ENCODE peak calls at places on chromosomes 11 and 22, in six cellular contexts. W, D, Q, L, Z and S are unnamed samples.
A peak's percentile ranks its signal among the peaks of the same experiment; 100 is the strongest.

GRCh38 chr11:61201476-61201875 is 1.8 kb upstream of the PGA3 start:
- DNase-seq in W (no peak), D (no peak), Q (no peak), L (no peak), Z (no peak), S (no peak)

GRCh38 chr11:84634309-84634708 is 992.8 kb downstream of the DLG2 start:
- DNase-seq in W (no peak), D (no peak), Q (no peak), L (no peak), Z (no peak), S (no peak)

GRCh38 chr11:79263001-79263400 is 177.8 kb downstream of the TENM4 start:
- DNase-seq in W (no peak), D (no peak), Q (peak; percentile 26), L (no peak), Z (no peak), S (no peak)

GRCh38 chr22:17113600-17113999 is 7.6 kb downstream of the TMEM121B start:
- DNase-seq in W (no peak), D (no peak), Q (no peak), L (no peak), Z (no peak), S (no peak)

GRCh38 chr22:42928969-42929837 is 72.1 kb upstream of the ARFGAP3 start:
- DNase-seq in W (no peak), D (peak; percentile 24), Q (no peak), L (peak; percentile 62), Z (no peak), S (no peak)

GRCh38 chr11:57306156-57306876 is 18.4 kb downstream of the TNKS1BP1 start:
- DNase-seq in W (no peak), D (no peak), Q (no peak), L (peak; percentile 68), Z (no peak), S (no peak)

GRCh38 chr22:37896181-37896592 is 9.9 kb upstream of the MICALL1 start:
- DNase-seq in W (peak; percentile 82), D (no peak), Q (no peak), L (peak; percentile 23), Z (peak; percentile 42), S (peak; percentile 84)

GRCh38 chr11:2211113-2211971 is 39.7 kb upstream of the TH start:
- DNase-seq in W (no peak), D (no peak), Q (no peak), L (no peak), Z (no peak), S (no peak)

GRCh38 chr11:65429724-65430405 is 7.3 kb downstream of the NEAT1 start:
- DNase-seq in W (no peak), D (peak; percentile 94), Q (no peak), L (peak; percentile 89), Z (no peak), S (no peak)

GRCh38 chr11:110468095-110468494 is 38.3 kb downstream of the FDX1 start:
- DNase-seq in W (no peak), D (no peak), Q (no peak), L (no peak), Z (no peak), S (no peak)

GRCh38 chr11:114179234-114179941 is 116.8 kb upstream of the NNMT start:
- DNase-seq in W (no peak), D (peak; percentile 37), Q (peak; percentile 49), L (peak; percentile 99), Z (no peak), S (no peak)

GRCh38 chr11:87493516-87493915 is 455.8 kb downstream of the TMEM135 start:
- DNase-seq in W (no peak), D (no peak), Q (no peak), L (no peak), Z (no peak), S (no peak)

GRCh38 chr11:128210148-128210940 is 377.0 kb downstream of the ETS1 start:
- DNase-seq in W (no peak), D (peak; percentile 99), Q (peak; percentile 89), L (peak; percentile 98), Z (no peak), S (peak; percentile 94)

GRCh38 chr11:1155274-1155693 is 2.5 kb upstream of the MUC5AC start:
- DNase-seq in W (no peak), D (no peak), Q (no peak), L (peak; percentile 36), Z (no peak), S (no peak)

GRCh38 chr11:134120921-134121526 is 52.2 kb downstream of the JAM3 start:
- DNase-seq in W (no peak), D (peak; percentile 72), Q (no peak), L (peak; percentile 65), Z (no peak), S (no peak)

GRCh38 chr11:69563306-69563705 is 77.7 kb upstream of the CCND1 start:
- DNase-seq in W (no peak), D (no peak), Q (no peak), L (no peak), Z (no peak), S (no peak)

GRCh38 chr11:124622531-124623451 is at the start of gene TBRG1:
- DNase-seq in W (peak; percentile 92), D (peak; percentile 89), Q (peak; percentile 78), L (peak; percentile 89), Z (peak; percentile 75), S (peak; percentile 85)

DNA sequence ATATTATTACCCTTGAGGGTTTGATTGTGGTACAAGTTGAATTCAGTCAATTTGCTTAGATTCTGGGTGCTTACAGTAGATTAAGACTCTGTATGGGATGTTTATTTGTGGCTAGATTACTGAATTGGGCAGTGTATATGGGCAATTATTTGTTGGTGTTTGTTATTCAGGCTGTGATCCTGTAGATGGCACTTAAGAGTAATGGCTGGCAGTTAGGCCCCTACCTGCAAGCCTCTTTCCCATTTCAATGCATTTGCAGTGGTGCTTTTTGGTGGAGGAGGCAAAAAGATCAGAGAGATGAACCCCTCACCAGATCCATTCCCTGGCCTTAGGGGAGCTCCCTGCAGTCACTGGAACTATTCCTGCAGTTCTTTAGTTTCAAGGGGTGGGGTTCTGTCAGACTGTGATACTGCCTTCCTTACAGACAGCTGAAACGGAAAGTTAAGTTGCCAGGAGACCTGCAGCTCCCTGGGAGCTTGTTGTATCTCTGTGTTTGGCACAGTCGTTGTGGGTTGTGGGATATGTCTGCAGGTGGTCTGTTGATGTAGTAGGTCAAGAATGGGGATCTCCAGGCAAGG is 199.5 kb downstream of the AASDHPPT start:
- DNase-seq in W (no peak), D (peak; percentile 35), Q (no peak), L (peak; percentile 36), Z (no peak), S (peak; percentile 11)
- TF ChIP-seq CTCF in W (no peak), D (peak; percentile 45), Q (peak; percentile 58), L (peak; percentile 50), Z (no peak), S (no peak)

DNA sequence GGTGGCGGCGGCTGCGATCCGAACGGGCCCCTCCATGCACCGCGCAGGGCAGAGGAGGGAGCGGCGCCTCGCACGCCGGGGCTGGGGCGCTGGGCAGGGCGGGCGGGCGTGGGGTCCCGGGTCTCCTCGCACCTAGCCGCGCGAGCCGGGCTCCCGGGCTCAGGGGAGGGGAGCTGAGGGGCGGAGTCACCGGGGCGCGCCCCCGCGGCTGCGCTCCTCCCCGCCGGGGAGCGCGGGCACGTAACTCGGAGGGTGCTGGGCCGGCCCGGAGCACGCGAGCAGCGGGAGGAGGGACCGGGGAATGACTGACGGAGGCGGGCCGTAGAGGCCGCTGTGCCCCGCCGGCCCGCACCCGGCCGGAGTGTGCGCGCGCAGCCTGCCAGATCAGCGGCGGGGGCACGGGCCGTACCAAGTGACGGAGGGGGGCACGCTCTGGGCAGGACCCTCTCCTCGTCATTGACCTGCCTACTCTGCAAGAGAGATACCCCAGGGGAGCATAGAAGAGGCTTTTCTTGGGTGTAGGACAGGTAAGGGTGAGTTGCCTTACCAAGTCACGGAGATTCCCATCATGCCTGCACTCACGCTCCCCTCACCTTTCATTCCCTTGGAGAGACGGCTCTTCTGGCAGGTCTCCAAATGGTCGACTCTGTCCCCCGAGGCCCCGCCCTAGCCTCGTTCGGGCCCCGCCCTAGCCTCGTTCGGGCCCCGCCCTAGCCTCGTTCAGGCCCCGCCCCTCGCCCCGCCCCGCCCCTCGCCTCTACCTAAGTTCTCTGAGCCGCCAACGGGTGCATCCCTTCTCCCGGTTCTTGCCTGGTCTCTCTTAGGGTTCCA is at the start of gene CDON:
- DNase-seq in W (peak; percentile 98), D (peak; percentile 93), Q (peak; percentile 75), L (peak; percentile 90), Z (peak; percentile 89), S (peak; percentile 100)
- TF ChIP-seq CTCF in W (no peak), D (no peak), Q (no peak), L (no peak), Z (no peak), S (no peak)

DNA sequence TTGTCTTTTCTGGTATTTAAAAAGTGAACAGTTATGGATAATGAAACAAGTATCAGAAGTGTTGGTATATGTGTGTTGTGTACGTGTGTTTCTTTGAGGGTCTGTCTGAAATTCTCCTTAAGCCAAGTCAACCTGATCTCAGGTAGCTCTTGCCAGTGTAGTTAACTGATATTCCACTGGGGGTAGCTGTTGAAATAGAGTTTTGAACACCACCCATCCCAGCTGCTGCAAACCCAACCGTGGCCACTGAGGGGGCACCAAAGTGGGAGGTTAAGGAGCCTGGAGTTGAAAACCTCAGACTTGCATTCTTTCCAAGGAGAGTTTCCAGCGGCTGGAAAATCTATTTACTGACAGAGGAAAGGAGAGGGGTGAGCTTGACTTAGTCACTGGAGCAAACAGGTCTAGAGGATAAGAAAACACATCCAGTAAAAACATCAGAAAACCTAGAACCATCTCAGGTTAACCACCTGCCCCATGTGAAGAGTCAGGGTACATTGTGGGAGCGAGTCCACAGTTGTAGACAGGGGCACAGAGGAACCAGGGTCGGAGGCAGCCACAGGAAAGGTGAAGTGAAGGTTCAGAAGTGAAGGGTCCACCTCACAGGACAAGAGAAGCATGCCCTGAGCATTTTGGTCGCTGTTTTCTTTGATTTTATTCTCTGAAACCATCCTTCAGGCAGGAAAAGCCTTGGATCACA is 8.8 kb upstream of the CUL5 start:
- DNase-seq in W (peak; percentile 72), D (peak; percentile 21), Q (peak; percentile 29), L (peak; percentile 35), Z (peak; percentile 8), S (peak; percentile 63)
- TF ChIP-seq CTCF in W (peak; percentile 51), D (peak; percentile 34), Q (peak; percentile 60), L (peak; percentile 44), Z (peak; percentile 48), S (peak; percentile 19)

GRCh38 chr11:40130427-40130826 is 1329.0 kb downstream of the LRRC4C start:
- DNase-seq in W (no peak), D (no peak), Q (no peak), L (no peak), Z (no peak), S (no peak)

GRCh38 chr11:40133526-40133925 is 1325.9 kb downstream of the LRRC4C start:
- DNase-seq in W (no peak), D (no peak), Q (no peak), L (no peak), Z (no peak), S (no peak)

GRCh38 chr11:40132881-40133280 is 1326.6 kb downstream of the LRRC4C start:
- DNase-seq in W (no peak), D (no peak), Q (no peak), L (no peak), Z (no peak), S (no peak)

GRCh38 chr11:40125054-40125453 is 1334.4 kb downstream of the LRRC4C start:
- DNase-seq in W (no peak), D (no peak), Q (no peak), L (no peak), Z (no peak), S (peak; percentile 25)

DNA sequence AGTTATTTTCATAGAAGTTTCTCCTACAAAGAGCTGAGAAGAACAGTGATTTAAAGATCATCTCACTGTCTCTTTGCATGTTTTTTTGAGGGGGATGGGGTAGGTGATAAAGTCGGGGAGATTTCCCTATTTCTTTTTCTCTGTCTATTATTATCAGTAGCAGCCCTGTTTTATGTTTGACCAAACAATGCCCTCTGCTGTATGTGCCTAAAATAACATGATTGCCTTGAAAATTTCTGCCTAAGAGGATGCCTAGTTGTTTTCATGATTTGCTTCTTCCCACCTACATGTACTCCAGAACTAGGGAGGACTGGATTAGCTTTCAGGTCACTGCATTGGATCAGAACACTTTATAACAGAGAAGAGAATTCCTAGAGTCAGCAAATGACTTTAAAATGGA is 1330.2 kb downstream of the LRRC4C start:
- DNase-seq in W (peak; percentile 5), D (no peak), Q (no peak), L (no peak), Z (no peak), S (peak; percentile 23)
- TF ChIP-seq CTCF in W (no peak), D (no peak), Q (peak; percentile 31), L (peak; percentile 12), Z (no peak), S (peak; percentile 10)